ENCODE peak calls at places on chromosome 3, in six cellular contexts. One of them, this sample, is unnamed.

GRCh38 chr3:23440416-23441294 is 237.5 kb downstream of the UBE2E2 start:
- DNase-seq in stomach: no peak
- DNase-seq in skeletal muscle cell: no peak
- DNase-seq in CD8-positive, alpha-beta memory T cell: no peak
- DNase-seq in GM06990: no peak
- DNase-seq in GM12878: no peak
- DNase-seq in this sample: no peak

GRCh38 chr3:160417311-160417710 is 17.9 kb downstream of the SMC4 start:
- DNase-seq in stomach: no peak
- DNase-seq in skeletal muscle cell: no peak
- DNase-seq in CD8-positive, alpha-beta memory T cell: no peak
- DNase-seq in GM06990: no peak
- DNase-seq in GM12878: no peak
- DNase-seq in this sample: no peak

GRCh38 chr3:8488877-8489865 is 12.5 kb upstream of the LMCD1 start:
- DNase-seq in stomach: no peak
- DNase-seq in skeletal muscle cell: no peak
- DNase-seq in CD8-positive, alpha-beta memory T cell: no peak
- DNase-seq in GM06990: no peak
- DNase-seq in GM12878: no peak
- DNase-seq in this sample: no peak

GRCh38 chr3:59308684-59309083 is 258.9 kb upstream of the CFAP20DC start:
- DNase-seq in stomach: no peak
- DNase-seq in skeletal muscle cell: no peak
- DNase-seq in CD8-positive, alpha-beta memory T cell: no peak
- DNase-seq in GM06990: no peak
- DNase-seq in GM12878: no peak
- DNase-seq in this sample: no peak

GRCh38 chr3:106119691-106120090 is 250.9 kb upstream of the CBLB start:
- DNase-seq in stomach: no peak
- DNase-seq in skeletal muscle cell: no peak
- DNase-seq in CD8-positive, alpha-beta memory T cell: no peak
- DNase-seq in GM06990: no peak
- DNase-seq in GM12878: no peak
- DNase-seq in this sample: no peak

GRCh38 chr3:177521305-177521704 is 324.0 kb upstream of the TBL1XR1 start:
- DNase-seq in stomach: peak; percentile 77
- DNase-seq in skeletal muscle cell: no peak
- DNase-seq in CD8-positive, alpha-beta memory T cell: no peak
- DNase-seq in GM06990: no peak
- DNase-seq in GM12878: no peak
- DNase-seq in this sample: no peak

GRCh38 chr3:181210275-181210674 is 220.7 kb upstream of the DNAJC19 start:
- DNase-seq in stomach: no peak
- DNase-seq in skeletal muscle cell: no peak
- DNase-seq in CD8-positive, alpha-beta memory T cell: no peak
- DNase-seq in GM06990: no peak
- DNase-seq in GM12878: no peak
- DNase-seq in this sample: peak; percentile 22

GRCh38 chr3:16317561-16317945 is 52.5 kb downstream of the OXNAD1 start:
- DNase-seq in stomach: no peak
- DNase-seq in skeletal muscle cell: no peak
- DNase-seq in CD8-positive, alpha-beta memory T cell: no peak
- DNase-seq in GM06990: no peak
- DNase-seq in GM12878: no peak
- DNase-seq in this sample: no peak

GRCh38 chr3:127233371-127233770 is 40.4 kb downstream of the PRR23E start:
- DNase-seq in stomach: no peak
- DNase-seq in skeletal muscle cell: no peak
- DNase-seq in CD8-positive, alpha-beta memory T cell: no peak
- DNase-seq in GM06990: no peak
- DNase-seq in GM12878: no peak
- DNase-seq in this sample: no peak

GRCh38 chr3:185318136-185318535 is 44.8 kb upstream of the MAP3K13 start:
- DNase-seq in stomach: no peak
- DNase-seq in skeletal muscle cell: no peak
- DNase-seq in CD8-positive, alpha-beta memory T cell: no peak
- DNase-seq in GM06990: no peak
- DNase-seq in GM12878: no peak
- DNase-seq in this sample: no peak

GRCh38 chr3:5560199-5560598 is 372.7 kb downstream of the EDEM1 start:
- DNase-seq in stomach: no peak
- DNase-seq in skeletal muscle cell: no peak
- DNase-seq in CD8-positive, alpha-beta memory T cell: no peak
- DNase-seq in GM06990: no peak
- DNase-seq in GM12878: no peak
- DNase-seq in this sample: no peak

GRCh38 chr3:61442696-61443095 is 118.7 kb upstream of the PTPRG start:
- DNase-seq in stomach: no peak
- DNase-seq in skeletal muscle cell: no peak
- DNase-seq in CD8-positive, alpha-beta memory T cell: no peak
- DNase-seq in GM06990: no peak
- DNase-seq in GM12878: no peak
- DNase-seq in this sample: no peak

GRCh38 chr3:104460477-104461406 is 906.0 kb upstream of the ALCAM start:
- DNase-seq in stomach: no peak
- DNase-seq in skeletal muscle cell: peak; percentile 34
- DNase-seq in CD8-positive, alpha-beta memory T cell: no peak
- DNase-seq in GM06990: no peak
- DNase-seq in GM12878: peak; percentile 8
- DNase-seq in this sample: peak; percentile 47

GRCh38 chr3:139455855-139456254 is 20.5 kb downstream of the RBP2 start:
- DNase-seq in stomach: no peak
- DNase-seq in skeletal muscle cell: no peak
- DNase-seq in CD8-positive, alpha-beta memory T cell: no peak
- DNase-seq in GM06990: no peak
- DNase-seq in GM12878: no peak
- DNase-seq in this sample: no peak

GRCh38 chr3:32347286-32348125 is 44.1 kb upstream of the CMTM7 start:
- DNase-seq in stomach: no peak
- DNase-seq in skeletal muscle cell: no peak
- DNase-seq in CD8-positive, alpha-beta memory T cell: no peak
- DNase-seq in GM06990: no peak
- DNase-seq in GM12878: no peak
- DNase-seq in this sample: no peak

GRCh38 chr3:37935756-37936666 is 54.6 kb upstream of the VILL start:
- DNase-seq in stomach: peak; percentile 52
- DNase-seq in skeletal muscle cell: peak; percentile 88
- DNase-seq in CD8-positive, alpha-beta memory T cell: no peak
- DNase-seq in GM06990: no peak
- DNase-seq in GM12878: no peak
- DNase-seq in this sample: peak; percentile 90

GRCh38 chr3:189981668-189982067 is 139.0 kb downstream of the P3H2 start:
- DNase-seq in stomach: no peak
- DNase-seq in skeletal muscle cell: peak; percentile 78
- DNase-seq in CD8-positive, alpha-beta memory T cell: no peak
- DNase-seq in GM06990: no peak
- DNase-seq in GM12878: no peak
- DNase-seq in this sample: no peak

GRCh38 chr3:179182892-179183291 is 34.7 kb downstream of the PIK3CA start:
- DNase-seq in stomach: no peak
- DNase-seq in skeletal muscle cell: no peak
- DNase-seq in CD8-positive, alpha-beta memory T cell: no peak
- DNase-seq in GM06990: no peak
- DNase-seq in GM12878: no peak
- DNase-seq in this sample: no peak

GRCh38 chr3:196192036-196193001 is 18.9 kb downstream of the ZDHHC19 start:
- DNase-seq in stomach: peak; percentile 72
- DNase-seq in skeletal muscle cell: no peak
- DNase-seq in CD8-positive, alpha-beta memory T cell: peak; percentile 51
- DNase-seq in GM06990: peak; percentile 85
- DNase-seq in GM12878: peak; percentile 74
- DNase-seq in this sample: no peak

GRCh38 chr3:79954756-79955155 is 187.0 kb upstream of the ROBO1 start:
- DNase-seq in stomach: no peak
- DNase-seq in skeletal muscle cell: no peak
- DNase-seq in CD8-positive, alpha-beta memory T cell: no peak
- DNase-seq in GM06990: no peak
- DNase-seq in GM12878: no peak
- DNase-seq in this sample: no peak

GRCh38 chr3:78497025-78497424 is 1270.8 kb downstream of the ROBO1 start:
- DNase-seq in stomach: no peak
- DNase-seq in skeletal muscle cell: no peak
- DNase-seq in CD8-positive, alpha-beta memory T cell: no peak
- DNase-seq in GM06990: no peak
- DNase-seq in GM12878: no peak
- DNase-seq in this sample: no peak

GRCh38 chr3:40120816-40121215 is 188.7 kb upstream of the EIF1B start:
- DNase-seq in stomach: no peak
- DNase-seq in skeletal muscle cell: no peak
- DNase-seq in CD8-positive, alpha-beta memory T cell: no peak
- DNase-seq in GM06990: no peak
- DNase-seq in GM12878: no peak
- DNase-seq in this sample: no peak

GRCh38 chr3:41199866-41200668 is 762 bp downstream of the CTNNB1 start:
- DNase-seq in stomach: no peak
- DNase-seq in skeletal muscle cell: no peak
- DNase-seq in CD8-positive, alpha-beta memory T cell: peak; percentile 22
- DNase-seq in GM06990: no peak
- DNase-seq in GM12878: no peak
- DNase-seq in this sample: no peak

GRCh38 chr3:8931342-8931741 is 31.9 kb downstream of the RAD18 start:
- DNase-seq in stomach: no peak
- DNase-seq in skeletal muscle cell: no peak
- DNase-seq in CD8-positive, alpha-beta memory T cell: no peak
- DNase-seq in GM06990: no peak
- DNase-seq in GM12878: no peak
- DNase-seq in this sample: no peak

GRCh38 chr3:83968386-83968785 is 990.4 kb upstream of the CADM2 start:
- DNase-seq in stomach: no peak
- DNase-seq in skeletal muscle cell: no peak
- DNase-seq in CD8-positive, alpha-beta memory T cell: no peak
- DNase-seq in GM06990: no peak
- DNase-seq in GM12878: no peak
- DNase-seq in this sample: no peak

DNA sequence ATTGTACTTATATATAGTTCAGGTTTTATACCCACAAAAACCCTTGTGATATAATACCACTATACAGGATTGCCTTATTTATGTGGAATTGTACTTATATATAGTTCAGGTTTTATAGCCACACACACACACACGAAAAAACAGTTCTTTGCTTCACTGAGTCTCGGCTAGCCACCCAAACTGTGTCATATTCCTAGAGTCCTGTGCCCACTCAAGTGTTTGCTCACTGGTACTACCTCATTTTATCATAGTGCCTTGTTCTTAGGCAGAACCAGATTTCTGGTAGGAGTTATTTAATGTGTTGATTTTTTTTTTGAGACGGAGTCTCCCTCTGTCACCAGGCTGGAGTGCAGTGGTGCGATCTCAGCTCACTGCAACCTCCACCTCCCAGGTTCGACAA is 12.5 kb downstream of the RASA2 start:
- DNase-seq in stomach: no peak
- DNase-seq in skeletal muscle cell: no peak
- DNase-seq in CD8-positive, alpha-beta memory T cell: no peak
- DNase-seq in GM06990: no peak
- DNase-seq in GM12878: no peak
- DNase-seq in this sample: no peak
- H3K4me3 ChIP-seq in stomach: no peak overlapping the region
- H3K4me3 ChIP-seq in skeletal muscle cell: no peak overlapping the region
- H3K4me3 ChIP-seq in CD8-positive, alpha-beta memory T cell: peak overlapping the region; percentile 70
- H3K4me3 ChIP-seq in GM06990: no peak overlapping the region
- H3K4me3 ChIP-seq in GM12878: no peak overlapping the region
- H3K4me3 ChIP-seq in this sample: no peak overlapping the region

DNA sequence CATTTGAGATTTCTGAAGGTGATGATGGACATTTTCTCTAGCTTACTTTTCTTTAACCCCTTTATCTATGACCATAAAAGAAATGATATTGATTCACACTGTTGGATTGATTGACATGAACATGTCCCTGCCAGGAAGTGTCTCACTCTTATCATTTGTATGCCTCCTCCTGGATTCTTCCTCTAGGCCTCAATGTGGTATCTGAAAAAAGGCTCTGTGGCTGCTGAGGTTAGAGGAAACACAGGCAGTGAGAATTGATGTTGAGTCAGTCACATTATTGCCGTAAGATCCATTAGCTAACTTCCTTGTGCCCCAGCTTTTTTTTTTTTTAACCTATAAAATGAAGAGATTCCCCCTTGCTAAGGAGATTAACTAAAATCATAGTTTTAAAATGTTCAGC is 8.0 kb upstream of the THRB start:
- DNase-seq in stomach: no peak
- DNase-seq in skeletal muscle cell: no peak
- DNase-seq in CD8-positive, alpha-beta memory T cell: no peak
- DNase-seq in GM06990: no peak
- DNase-seq in GM12878: no peak
- DNase-seq in this sample: no peak
- H3K4me3 ChIP-seq in stomach: no peak overlapping the region
- H3K4me3 ChIP-seq in skeletal muscle cell: no peak overlapping the region
- H3K4me3 ChIP-seq in CD8-positive, alpha-beta memory T cell: no peak overlapping the region
- H3K4me3 ChIP-seq in GM06990: no peak overlapping the region
- H3K4me3 ChIP-seq in GM12878: no peak overlapping the region
- H3K4me3 ChIP-seq in this sample: no peak overlapping the region

DNA sequence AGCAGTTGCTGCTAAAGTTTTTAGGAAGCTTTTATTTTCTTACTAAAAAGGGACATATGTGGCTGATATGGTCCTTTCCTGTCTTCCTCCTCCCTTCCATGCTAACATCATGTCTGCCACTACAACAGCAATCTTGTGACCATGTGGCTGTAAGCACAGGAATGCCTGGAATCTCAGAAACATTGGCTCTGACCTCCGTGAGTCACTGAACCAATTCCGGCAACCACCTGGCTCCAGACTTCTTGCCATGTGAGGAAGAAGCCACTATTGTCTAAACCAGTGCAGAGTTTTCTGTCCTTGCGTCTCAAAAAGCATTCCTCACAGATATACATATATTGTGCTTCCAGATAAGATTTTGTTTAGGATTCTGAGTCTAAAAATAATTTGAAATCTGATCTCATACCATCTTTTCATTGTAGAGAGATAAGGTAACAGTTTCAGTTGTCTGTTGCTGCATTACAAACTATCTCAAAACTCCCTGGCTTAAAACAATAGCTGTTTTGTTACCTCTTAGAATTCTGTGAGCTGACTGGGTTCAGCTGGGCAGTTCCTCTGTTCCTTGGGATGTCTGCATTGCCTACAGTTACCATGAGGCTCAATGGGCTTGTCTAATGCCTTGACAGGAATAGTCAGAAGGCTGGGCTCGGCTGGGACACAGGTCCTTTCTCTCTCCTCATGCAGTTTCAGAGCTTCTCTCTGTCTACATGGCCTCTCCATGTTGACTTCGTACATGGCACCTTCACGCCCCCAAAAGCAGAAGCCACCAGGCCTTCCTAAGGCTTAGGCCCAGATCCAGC is 77.3 kb upstream of the MAGI1 start:
- DNase-seq in stomach: peak; percentile 34
- DNase-seq in skeletal muscle cell: peak; percentile 86
- DNase-seq in CD8-positive, alpha-beta memory T cell: no peak
- DNase-seq in GM06990: no peak
- DNase-seq in GM12878: no peak
- DNase-seq in this sample: peak; percentile 57
- H3K4me3 ChIP-seq in stomach: no peak overlapping the region
- H3K4me3 ChIP-seq in skeletal muscle cell: no peak overlapping the region
- H3K4me3 ChIP-seq in CD8-positive, alpha-beta memory T cell: no peak overlapping the region
- H3K4me3 ChIP-seq in GM06990: no peak overlapping the region
- H3K4me3 ChIP-seq in GM12878: no peak overlapping the region
- H3K4me3 ChIP-seq in this sample: no peak overlapping the region

DNA sequence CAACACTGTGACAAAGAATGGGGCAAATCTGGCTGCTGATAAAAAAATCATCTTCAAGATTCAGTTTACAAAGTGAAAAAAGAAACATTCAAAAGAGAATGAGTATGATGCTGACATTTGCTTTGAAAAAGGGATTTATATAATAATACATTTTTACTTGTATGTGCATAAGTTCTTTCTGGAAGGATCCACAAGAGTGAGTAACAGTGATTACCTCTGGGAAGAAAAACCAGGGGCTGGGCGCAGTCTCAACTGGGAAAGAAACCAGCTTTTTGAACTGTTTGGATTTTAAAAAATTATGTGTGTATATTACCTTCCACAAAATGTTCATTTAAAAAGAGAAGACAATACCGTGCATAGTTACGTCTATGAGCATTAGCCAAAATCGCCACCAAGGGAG is 1.3 kb downstream of the CLEC3B start:
- DNase-seq in stomach: no peak
- DNase-seq in skeletal muscle cell: no peak
- DNase-seq in CD8-positive, alpha-beta memory T cell: no peak
- DNase-seq in GM06990: no peak
- DNase-seq in GM12878: no peak
- DNase-seq in this sample: no peak
- H3K4me3 ChIP-seq in stomach: no peak overlapping the region
- H3K4me3 ChIP-seq in skeletal muscle cell: peak overlapping the region; percentile 54
- H3K4me3 ChIP-seq in CD8-positive, alpha-beta memory T cell: no peak overlapping the region
- H3K4me3 ChIP-seq in GM06990: no peak overlapping the region
- H3K4me3 ChIP-seq in GM12878: no peak overlapping the region
- H3K4me3 ChIP-seq in this sample: no peak overlapping the region